ENCODE peak calls at places on chromosomes 2 and 18, in six cellular contexts. H is OCI-LY7, X is neural progenitor cell, I is GM23338, W is PC-3, T is hepatocyte. Z is an unnamed sample. For H3K36me3, the result is how much of the 10 kb centered on the place peaks cover.

GRCh38 chr2:183081908-183082307 is 3.4 kb downstream of the DUSP19 start:
- DNase-seq in X (no peak), T (no peak), W (no peak), I (no peak), H (no peak), Z (peak)

GRCh38 chr2:177530513-177531039 is 138.0 kb downstream of the AGPS start:
- DNase-seq in T (no peak), I (no peak), W (no peak), X (no peak), H (no peak), Z (no peak)

GRCh38 chr2:39737661-39738060 is 41.4 kb downstream of the THUMPD2 start:
- DNase-seq in H (no peak), T (peak), W (peak), X (peak), I (peak), Z (peak)

GRCh38 chr2:181164699-181165098 is 184.3 kb downstream of the UBE2E3 start:
- DNase-seq in H (peak), W (no peak), X (no peak), T (no peak), I (no peak), Z (no peak)

GRCh38 chr2:9145109-9145751 is 61.4 kb upstream of the ASAP2 start:
- DNase-seq in I (no peak), H (no peak), W (peak), X (no peak), T (no peak), Z (peak)

GRCh38 chr2:43609304-43609883 is 13.6 kb upstream of the THADA start:
- DNase-seq in T (peak), H (peak), W (peak), I (peak), X (peak), Z (peak)

GRCh38 chr2:162022290-162022945 is 51.6 kb downstream of the DPP4 start:
- DNase-seq in T (no peak), X (no peak), W (no peak), I (no peak), H (no peak), Z (peak)

GRCh38 chr18:13616525-13617035 is 109.8 kb downstream of the FAM210A start:
- DNase-seq in I (no peak), X (no peak), W (peak), H (peak), T (no peak), Z (no peak)

GRCh38 chr2:196703660-196704209 is 64.2 kb downstream of the CCDC150 start:
- DNase-seq in H (no peak), T (no peak), I (no peak), W (no peak), X (no peak), Z (peak)

GRCh38 chr2:200172521-200172920 is 134.0 kb upstream of the SPATS2L start:
- DNase-seq in H (no peak), I (no peak), X (no peak), W (no peak), T (no peak), Z (no peak)

GRCh38 chr2:53575606-53576360 is 191.8 kb upstream of the CHAC2 start:
- DNase-seq in I (peak), H (no peak), W (no peak), X (peak), T (no peak), Z (no peak)

GRCh38 chr2:218837495-218837894 is 5.9 kb upstream of the PRKAG3 start:
- DNase-seq in H (no peak), T (no peak), I (no peak), W (no peak), X (no peak), Z (no peak)

GRCh38 chr18:11052800-11053199 is 96.6 kb downstream of the PIEZO2 start:
- DNase-seq in T (peak), H (no peak), I (no peak), X (no peak), W (no peak), Z (peak)

GRCh38 chr2:109422758-109423500 is 190.8 kb downstream of the SEPTIN10 start:
- DNase-seq in I (no peak), T (no peak), W (no peak), X (no peak), H (no peak), Z (no peak)

GRCh38 chr18:63155910-63156773 is 163.4 kb downstream of the BCL2 start:
- DNase-seq in X (no peak), W (no peak), T (no peak), I (no peak), H (no peak), Z (no peak)

GRCh38 chr18:58338961-58339722 is 289.7 kb downstream of the ALPK2 start:
- DNase-seq in X (peak), I (peak), T (peak), H (no peak), W (no peak), Z (no peak)

GRCh38 chr2:127176371-127177311 is 43.5 kb downstream of the CYP27C1 start:
- DNase-seq in W (no peak), T (peak), I (peak), X (peak), H (no peak), Z (peak)

GRCh38 chr2:226813148-226813701 is 13.6 kb upstream of the IRS1 start:
- DNase-seq in I (peak), W (peak), T (peak), X (peak), H (peak), Z (peak)

GRCh38 chr2:217601601-217602000 is 401.2 kb downstream of the TNS1 start:
- DNase-seq in X (no peak), I (no peak), T (no peak), W (no peak), H (no peak), Z (no peak)

GRCh38 chr2:46674451-46674850 is 195.1 kb downstream of the TMEM247 start:
- DNase-seq in W (no peak), X (no peak), T (no peak), H (no peak), I (no peak), Z (peak)

GRCh38 chr2:55107428-55107827 is 57.2 kb upstream of the RTN4 start:
- DNase-seq in T (no peak), H (no peak), X (no peak), W (no peak), I (no peak), Z (peak)

GRCh38 chr2:32119161-32119560 is 46.5 kb upstream of the SLC30A6 start:
- DNase-seq in I (no peak), X (no peak), W (peak), T (no peak), H (no peak), Z (no peak)

GRCh38 chr2:32129086-32129485 is 36.6 kb upstream of the SLC30A6 start:
- DNase-seq in X (no peak), I (no peak), W (no peak), H (no peak), T (no peak), Z (no peak)

GRCh38 chr2:32128636-32129035 is 37.0 kb upstream of the SLC30A6 start:
- DNase-seq in X (no peak), T (no peak), I (no peak), W (no peak), H (no peak), Z (no peak)

DNA sequence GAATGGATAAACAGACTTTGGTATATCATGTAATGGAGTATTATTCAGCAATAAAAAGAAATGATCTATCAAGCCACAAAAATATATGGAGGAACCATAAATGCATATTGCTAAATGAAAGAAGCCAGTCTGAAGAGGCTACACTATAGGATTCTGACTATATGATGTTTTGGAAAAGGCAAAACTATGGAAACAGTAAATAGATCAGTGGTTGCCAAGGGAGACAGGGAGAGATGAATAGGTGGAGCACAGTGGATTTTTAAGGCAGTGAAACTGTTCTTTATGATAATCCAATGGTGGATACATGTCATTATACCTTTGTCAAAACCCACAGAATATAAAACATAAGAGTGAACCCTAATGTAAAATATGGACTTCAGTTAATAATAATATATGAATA is 41.0 kb upstream of the SLC30A6 start:
- DNase-seq in H (no peak), T (no peak), W (no peak), X (no peak), I (no peak), Z (no peak)
- H3K36me3 ChIP-seq in H (under half), T (under half), W (under half), X (under half), I (under half), Z (under half)

GRCh38 chr2:234670052-234670451 is 173.2 kb upstream of the ARL4C start:
- DNase-seq in T (no peak), X (no peak), W (peak), I (no peak), H (no peak), Z (peak)
- TF ChIP-seq EZH2phosphoT487 in T (no peak), X (no peak), W (no peak), I (no peak), H (no peak), Z (no peak)

GRCh38 chr2:37246205-37246604 is 14.7 kb downstream of the NDUFAF7 start:
- DNase-seq in T (no peak), I (no peak), X (no peak), H (no peak), W (no peak), Z (no peak)

GRCh38 chr2:37243435-37243834 is 12.0 kb downstream of the NDUFAF7 start:
- DNase-seq in I (no peak), T (no peak), H (no peak), W (no peak), X (no peak), Z (no peak)

DNA sequence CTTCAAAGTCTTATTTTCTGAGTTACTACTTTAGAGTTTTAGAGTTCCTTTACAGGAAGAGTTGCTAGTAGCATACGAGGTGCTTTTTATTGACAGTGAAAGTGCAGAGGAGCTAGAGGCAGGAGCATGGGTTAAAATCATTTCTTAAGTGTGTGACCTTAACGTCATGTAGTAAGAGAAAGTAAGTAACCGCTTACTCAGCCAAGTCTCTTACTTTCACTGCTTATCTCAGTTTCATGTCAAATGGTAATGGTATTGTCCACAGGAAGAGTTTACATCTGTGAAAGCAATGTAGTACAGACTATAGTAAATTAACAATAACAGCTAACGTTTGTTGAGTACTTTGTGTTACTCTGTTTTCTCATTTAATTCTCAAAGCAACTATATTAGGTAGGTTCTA is 12.6 kb downstream of the NDUFAF7 start:
- DNase-seq in I (no peak), W (no peak), X (no peak), H (no peak), T (no peak), Z (no peak)
- H3K36me3 ChIP-seq in I (half or more), W (half or more), X (under half), H (half or more), T (under half), Z (half or more)

GRCh38 chr2:2743164-2743571 is 412.1 kb upstream of the MYT1L start:
- DNase-seq in H (no peak), X (no peak), W (peak), T (peak), I (no peak), Z (peak)
- TF ChIP-seq EZH2phosphoT487 in H (no peak), X (no peak), W (no peak), T (no peak), I (no peak), Z (no peak)

GRCh38 chr2:105371156-105371555 is 27.7 kb downstream of the FHL2 start:
- DNase-seq in I (no peak), W (peak), H (no peak), T (no peak), X (no peak), Z (no peak)
- H3K36me3 ChIP-seq in I (under half), W (half or more), H (under half), T (under half), X (under half), Z (half or more)

GRCh38 chr18:22468554-22468891 is 50.8 kb upstream of the CTAGE1 start:
- DNase-seq in H (no peak), T (no peak), X (no peak), I (no peak), W (no peak), Z (no peak)

GRCh38 chr18:22470141-22470510 is 52.4 kb upstream of the CTAGE1 start:
- DNase-seq in W (no peak), X (no peak), T (no peak), H (no peak), I (no peak), Z (no peak)

GRCh38 chr18:22471546-22472131 is 53.9 kb upstream of the CTAGE1 start:
- DNase-seq in X (no peak), I (no peak), W (peak), H (no peak), T (peak), Z (peak)

GRCh38 chr18:22469061-22469689 is 51.5 kb upstream of the CTAGE1 start:
- DNase-seq in T (no peak), H (no peak), X (no peak), W (no peak), I (no peak), Z (no peak)

DNA sequence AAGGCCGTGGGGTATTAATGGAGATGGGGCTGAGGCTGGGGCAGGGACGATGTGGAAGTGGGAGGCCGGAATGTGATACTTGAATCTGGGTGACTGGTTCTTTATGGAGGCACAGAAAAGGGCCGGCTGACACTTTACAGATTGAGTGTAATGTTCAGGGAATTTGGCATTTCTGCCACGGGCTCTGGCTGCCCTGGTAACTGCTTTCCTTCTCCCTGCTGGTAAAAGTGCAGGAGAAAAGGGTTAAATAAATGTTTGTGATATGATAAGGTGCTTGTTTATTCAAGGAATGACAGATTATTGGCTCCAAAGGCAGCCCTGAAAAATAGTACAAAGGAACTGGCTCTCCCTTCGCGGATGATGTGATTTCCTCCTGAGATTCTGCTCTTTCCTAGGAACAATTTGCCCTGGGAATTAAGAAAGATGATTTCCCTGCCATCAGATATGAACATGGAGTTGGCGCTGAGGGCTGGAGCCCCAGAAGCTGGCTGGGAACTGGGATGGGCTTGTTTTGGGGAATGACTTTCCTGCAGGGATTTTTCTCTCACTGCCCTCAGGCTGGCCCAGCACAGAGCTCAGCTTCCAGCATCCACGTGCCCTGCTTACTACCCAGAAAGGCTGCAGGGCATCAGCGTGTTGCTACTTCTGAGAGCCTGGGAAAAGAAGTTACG is 52.9 kb upstream of the CTAGE1 start:
- DNase-seq in I (no peak), W (peak), H (no peak), T (peak), X (no peak), Z (peak)
- TF ChIP-seq EZH2phosphoT487 in I (no peak), W (no peak), H (no peak), T (no peak), X (no peak), Z (no peak)

GRCh38 chr18:49584431-49584830 is 22.6 kb downstream of the LIPG start:
- DNase-seq in T (no peak), I (no peak), H (no peak), W (no peak), X (no peak), Z (peak)
- H3K36me3 ChIP-seq in T (under half), I (under half), H (under half), W (under half), X (under half), Z (under half)

GRCh38 chr2:234107861-234108260 is 57.4 kb downstream of the SPP2 start:
- DNase-seq in X (no peak), W (no peak), T (no peak), I (no peak), H (no peak), Z (peak)

GRCh38 chr2:234111523-234111922 is 61.0 kb downstream of the SPP2 start:
- DNase-seq in X (no peak), H (no peak), T (no peak), W (peak), I (no peak), Z (peak)

GRCh38 chr2:234110219-234110618 is 59.7 kb downstream of the SPP2 start:
- DNase-seq in W (no peak), X (no peak), I (no peak), T (no peak), H (no peak), Z (peak)

DNA sequence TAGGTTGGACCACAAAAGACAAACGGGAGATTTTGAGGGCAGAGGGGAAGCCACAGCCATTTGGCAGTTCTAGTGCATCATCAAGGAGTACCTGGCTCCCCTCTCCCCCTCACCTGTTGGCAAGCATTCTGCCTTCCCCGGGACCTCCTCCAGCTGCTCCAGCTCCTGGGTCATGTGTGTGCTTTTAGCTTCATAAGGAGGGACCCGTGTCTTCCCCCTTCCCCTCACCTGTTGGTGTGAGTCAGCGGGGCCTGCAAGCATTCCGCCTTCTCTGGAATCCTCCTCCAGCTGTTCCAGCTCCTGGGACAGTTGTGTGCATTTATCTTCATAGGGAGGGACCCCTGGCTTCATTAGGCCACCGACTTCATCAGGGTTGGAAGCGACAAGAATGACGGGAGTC is 58.8 kb downstream of the SPP2 start:
- DNase-seq in X (no peak), I (no peak), W (no peak), T (no peak), H (no peak), Z (no peak)
- TF ChIP-seq EZH2phosphoT487 in X (no peak), I (no peak), W (no peak), T (no peak), H (no peak), Z (no peak)

GRCh38 chr2:68172990-68173715 is 15.5 kb downstream of the PNO1 start:
- DNase-seq in H (no peak), W (no peak), X (no peak), T (no peak), I (no peak), Z (no peak)

GRCh38 chr2:68182902-68183301 is 25.2 kb downstream of the PNO1 start:
- DNase-seq in I (no peak), W (no peak), H (no peak), X (no peak), T (no peak), Z (no peak)

GRCh38 chr2:68177541-68177940 is 19.9 kb downstream of the PNO1 start:
- DNase-seq in X (no peak), I (no peak), W (no peak), T (no peak), H (no peak), Z (no peak)

DNA sequence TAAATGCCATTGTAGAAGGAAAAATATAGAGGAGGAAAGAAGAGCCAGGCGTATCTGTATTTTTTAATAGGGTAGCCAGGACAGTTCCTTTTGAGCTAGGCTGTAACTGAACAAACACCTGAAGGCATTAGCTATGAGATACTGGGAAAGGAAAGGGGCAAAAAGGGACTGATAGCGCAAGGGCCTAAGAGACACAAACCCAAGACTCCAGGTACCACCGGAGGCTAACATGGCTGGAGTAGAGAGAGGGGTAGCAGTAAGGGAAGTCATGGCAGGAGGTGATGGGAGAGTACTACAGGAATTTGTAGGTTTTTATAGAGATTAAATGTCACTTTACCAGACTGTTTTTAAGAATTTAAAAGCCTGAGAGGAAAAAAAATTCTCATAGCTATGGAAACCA is 20.7 kb downstream of the PNO1 start:
- DNase-seq in I (no peak), W (no peak), H (no peak), T (no peak), X (no peak), Z (no peak)
- H3K36me3 ChIP-seq in I (under half), W (under half), H (half or more), T (under half), X (under half), Z (under half)

DNA sequence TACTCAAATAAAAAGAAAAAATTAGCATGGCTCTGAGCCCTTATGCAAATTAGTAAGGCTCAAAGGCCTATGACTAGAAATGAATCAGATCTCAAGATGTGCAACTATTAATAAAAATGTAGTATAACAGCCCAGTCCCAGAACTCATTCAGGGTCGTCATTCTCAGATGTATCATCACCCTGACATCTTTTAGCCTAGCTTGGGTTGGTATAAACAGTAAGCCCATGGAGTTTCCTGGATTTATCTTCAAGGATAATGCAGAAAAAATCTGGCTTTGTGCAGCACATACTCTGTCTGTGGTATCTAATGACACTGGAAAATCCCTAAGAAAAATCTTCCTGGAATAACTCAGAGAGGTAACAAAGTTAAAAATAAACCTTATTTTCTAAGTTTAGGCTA is 239.3 kb downstream of the ZNF385B start:
- DNase-seq in T (no peak), H (no peak), I (no peak), W (peak), X (no peak), Z (peak)
- TF ChIP-seq EZH2phosphoT487 in T (no peak), H (no peak), I (no peak), W (no peak), X (no peak), Z (no peak)